ENCODE peak calls at places on chromosomes 1 and 21, in seven cellular contexts. B is posterior vena cava; X is cardiac muscle cell; D is EH; U is stimulated activated naive CD4-positive, alpha-beta T cell treated with Interleukin-2 at 50 U/mL for 16 hours; O is HTR-8/SVneo; T is caudate nucleus. A is an unnamed sample.

GRCh38 chr21:38267991-38268858 is 11.4 kb downstream of the KCNJ15 start:
- DNase-seq in B (no peak), X (no peak), D (peak), U (no peak), O (no peak), T (no peak), A (no peak)

GRCh38 chr1:78070758-78071157 is 25.0 kb downstream of the GIPC2 start:
- DNase-seq in B (no peak), X (no peak), D (peak), U (no peak), O (peak), T (no peak), A (peak)

GRCh38 chr1:62484824-62485468 is 48.1 kb downstream of the USP1 start:
- DNase-seq in B (no peak), X (no peak), D (no peak), U (no peak), O (no peak), T (no peak), A (no peak)

GRCh38 chr1:212721388-212722247 is 22.0 kb upstream of the BATF3 start:
- DNase-seq in B (no peak), X (no peak), D (peak), U (peak), O (peak), T (no peak), A (no peak)

GRCh38 chr1:196070940-196071339 is 537.3 kb downstream of the KCNT2 start:
- DNase-seq in B (no peak), X (no peak), D (no peak), U (no peak), O (no peak), T (no peak), A (peak)

GRCh38 chr1:229664133-229664689 is 38.2 kb downstream of the URB2 start:
- DNase-seq in B (no peak), X (no peak), D (peak), U (peak), O (peak), T (no peak), A (peak)

GRCh38 chr1:22543679-22544078 is 19.6 kb upstream of the EPHA8 start:
- DNase-seq in B (no peak), X (no peak), D (no peak), U (no peak), O (no peak), T (no peak), A (no peak)

GRCh38 chr1:204990721-204991341 is 52.2 kb upstream of the CNTN2 start:
- DNase-seq in B (no peak), X (no peak), D (no peak), U (no peak), O (no peak), T (no peak), A (no peak)

GRCh38 chr21:44874240-44874496 is 678 bp upstream of the PTTG1IP start:
- DNase-seq in B (no peak), X (no peak), D (no peak), U (peak), O (no peak), T (no peak), A (no peak)

GRCh38 chr1:210646258-210646616 is 317.5 kb downstream of the HHAT start:
- DNase-seq in B (no peak), X (no peak), D (no peak), U (no peak), O (no peak), T (no peak), A (no peak)

GRCh38 chr1:8122160-8122476 is 96.0 kb upstream of the ERRFI1 start:
- DNase-seq in B (no peak), X (no peak), D (peak), U (no peak), O (no peak), T (no peak), A (no peak)

GRCh38 chr1:205009666-205010065 is 33.3 kb upstream of the CNTN2 start:
- DNase-seq in B (no peak), X (no peak), D (no peak), U (no peak), O (no peak), T (no peak), A (no peak)

GRCh38 chr1:53666566-53666965 is 72.4 kb downstream of the GLIS1 start:
- DNase-seq in B (peak), X (no peak), D (no peak), U (no peak), O (no peak), T (no peak), A (no peak)

GRCh38 chr1:40162791-40163441 is 1.7 kb downstream of the RLF start:
- DNase-seq in B (no peak), X (no peak), D (peak), U (no peak), O (no peak), T (no peak), A (no peak)

GRCh38 chr1:155171836-155172731 is 1.0 kb downstream of the KRTCAP2 start:
- DNase-seq in B (no peak), X (no peak), D (no peak), U (no peak), O (no peak), T (no peak), A (no peak)

GRCh38 chr1:96492236-96492635 is 229.3 kb upstream of the PTBP2 start:
- DNase-seq in B (no peak), X (peak), D (no peak), U (no peak), O (peak), T (no peak), A (no peak)

GRCh38 chr1:87953732-87954344 is 625.2 kb downstream of the LMO4 start:
- DNase-seq in B (peak), X (peak), D (peak), U (peak), O (peak), T (no peak), A (peak)

GRCh38 chr21:38341546-38342012 is 84.8 kb downstream of the KCNJ15 start:
- DNase-seq in B (peak), X (no peak), D (no peak), U (no peak), O (no peak), T (no peak), A (no peak)

GRCh38 chr1:225474986-225475820 is 47.4 kb upstream of the LBR start:
- DNase-seq in B (peak), X (peak), D (peak), U (peak), O (peak), T (peak), A (peak)

GRCh38 chr1:155003766-155004351 is 1.3 kb downstream of the ZBTB7B start:
- DNase-seq in B (peak), X (peak), D (peak), U (no peak), O (peak), T (no peak), A (no peak)

GRCh38 chr1:214438530-214438929 is 112.9 kb downstream of the PTPN14 start:
- DNase-seq in B (no peak), X (no peak), D (no peak), U (no peak), O (no peak), T (no peak), A (no peak)

GRCh38 chr21:18646114-18646513 is 242.5 kb upstream of the TMPRSS15 start:
- DNase-seq in B (no peak), X (no peak), D (no peak), U (no peak), O (no peak), T (no peak), A (no peak)

GRCh38 chr1:110780600-110781484 is 92.1 kb upstream of the CD53 start:
- DNase-seq in B (no peak), X (peak), D (peak), U (peak), O (peak), T (no peak), A (peak)

GRCh38 chr1:243390315-243390875 is 134.6 kb downstream of the SDCCAG8 start:
- DNase-seq in B (no peak), X (no peak), D (no peak), U (no peak), O (no peak), T (no peak), A (no peak)

GRCh38 chr1:62401034-62401433 is 35.8 kb upstream of the USP1 start:
- DNase-seq in B (no peak), X (no peak), D (no peak), U (no peak), O (no peak), T (no peak), A (no peak)

GRCh38 chr1:31625561-31626272 is 8.2 kb downstream of the HCRTR1 start:
- DNase-seq in B (peak), X (no peak), D (peak), U (no peak), O (no peak), T (no peak), A (no peak)

GRCh38 chr1:12438349-12438924 is 179.6 kb downstream of the DHRS3 start:
- DNase-seq in B (no peak), X (no peak), D (peak), U (peak), O (no peak), T (no peak), A (no peak)

GRCh38 chr1:91770675-91771074 is 115.3 kb downstream of the TGFBR3 start:
- DNase-seq in B (no peak), X (no peak), D (no peak), U (no peak), O (no peak), T (no peak), A (no peak)

GRCh38 chr1:177858222-177858894 is 111.5 kb downstream of the SEC16B start:
- DNase-seq in B (no peak), X (no peak), D (peak), U (no peak), O (no peak), T (no peak), A (no peak)

GRCh38 chr1:42784946-42785693 is at the start of gene TMEM269:
- DNase-seq in B (peak), X (no peak), D (peak), U (peak), O (no peak), T (no peak), A (no peak)

GRCh38 chr1:207993477-207994445 is 82.8 kb upstream of the CD34 start:
- DNase-seq in B (no peak), X (peak), D (peak), U (no peak), O (no peak), T (no peak), A (no peak)